ENCODE peak calls at places on chromosomes 5 and 9, in four cellular contexts. B is ovary, S is stomach, T is H1. N is an unnamed sample.
A peak's percentile ranks its signal among the peaks of the same experiment; 100 is the strongest.

GRCh38 chr9:80467632-80468031 is 895.9 kb downstream of the TLE4 start:
- DNase-seq in S (no peak), B (no peak), T (no peak), N (no peak)

GRCh38 chr5:98163796-98164493 is 609.5 kb upstream of the RGMB start:
- DNase-seq in B (no peak), T (no peak), S (no peak), N (no peak)

GRCh38 chr9:18207735-18208134 is 266.2 kb upstream of the ADAMTSL1 start:
- DNase-seq in B (no peak), T (no peak), S (no peak), N (no peak)

GRCh38 chr5:163177971-163178370 is 259.4 kb upstream of the CCNG1 start:
- DNase-seq in T (no peak), B (no peak), S (no peak), N (no peak)

GRCh38 chr9:118418887-118419620 is 714.9 kb downstream of the TLR4 start:
- DNase-seq in T (no peak), S (no peak), B (no peak), N (no peak)

GRCh38 chr5:68353624-68354023 is 138.1 kb downstream of the PIK3R1 start:
- DNase-seq in B (no peak), S (no peak), T (no peak), N (peak; percentile 26)

GRCh38 chr5:81825237-81825636 is 74.3 kb upstream of the SSBP2 start:
- DNase-seq in B (no peak), T (no peak), S (peak; percentile 37), N (no peak)

GRCh38 chr9:101235105-101235866 is 149.5 kb downstream of the BAAT start:
- DNase-seq in S (no peak), B (no peak), T (no peak), N (no peak)

GRCh38 chr5:117547192-117547591 is 972.6 kb upstream of the SEMA6A start:
- DNase-seq in S (no peak), T (no peak), B (no peak), N (no peak)

GRCh38 chr9:33934188-33934878 is 114.4 kb downstream of the UBAP2 start:
- DNase-seq in T (no peak), B (no peak), S (no peak), N (no peak)

GRCh38 chr5:81819556-81820314 is 68.8 kb upstream of the SSBP2 start:
- DNase-seq in B (no peak), S (no peak), T (no peak), N (no peak)

GRCh38 chr5:102856374-102856748 is 101.3 kb downstream of the PAM start:
- DNase-seq in S (no peak), T (no peak), B (no peak), N (no peak)

GRCh38 chr5:169686137-169686536 is 49.1 kb downstream of the DOCK2 start:
- DNase-seq in T (no peak), S (no peak), B (no peak), N (no peak)

GRCh38 chr9:110650991-110651411 is 17.6 kb upstream of the MUSK start:
- DNase-seq in S (no peak), B (no peak), T (no peak), N (no peak)

GRCh38 chr5:56900858-56901578 is 8.4 kb upstream of the SETD9 start:
- DNase-seq in B (no peak), S (no peak), T (peak; percentile 52), N (no peak)

GRCh38 chr5:11383506-11384095 is 520.6 kb downstream of the CTNND2 start:
- DNase-seq in T (no peak), S (no peak), B (no peak), N (no peak)

GRCh38 chr9:135135171-135135926 is 47.9 kb downstream of the OLFM1 start:
- DNase-seq in B (no peak), S (no peak), T (no peak), N (no peak)

GRCh38 chr5:142426129-142426641 is 101.4 kb upstream of the SPRY4 start:
- DNase-seq in T (no peak), S (peak; percentile 51), B (no peak), N (no peak)

GRCh38 chr9:121269888-121270254 is 1.9 kb downstream of the GSN start:
- DNase-seq in B (no peak), S (no peak), T (no peak), N (no peak)

GRCh38 chr5:138527170-138527569 is 15.9 kb downstream of the ETF1 start:
- DNase-seq in S (no peak), T (no peak), B (no peak), N (no peak)

GRCh38 chr5:156774273-156774672 is 75.8 kb upstream of the PPP1R2B start:
- DNase-seq in S (no peak), B (no peak), T (no peak), N (no peak)

GRCh38 chr5:148443998-148444397 is 60.2 kb downstream of the FBXO38 start:
- DNase-seq in S (peak; percentile 39), B (no peak), T (no peak), N (no peak)

GRCh38 chr5:126497506-126497905 is 74.3 kb downstream of the GRAMD2B start:
- DNase-seq in T (no peak), B (no peak), S (no peak), N (no peak)

DNA sequence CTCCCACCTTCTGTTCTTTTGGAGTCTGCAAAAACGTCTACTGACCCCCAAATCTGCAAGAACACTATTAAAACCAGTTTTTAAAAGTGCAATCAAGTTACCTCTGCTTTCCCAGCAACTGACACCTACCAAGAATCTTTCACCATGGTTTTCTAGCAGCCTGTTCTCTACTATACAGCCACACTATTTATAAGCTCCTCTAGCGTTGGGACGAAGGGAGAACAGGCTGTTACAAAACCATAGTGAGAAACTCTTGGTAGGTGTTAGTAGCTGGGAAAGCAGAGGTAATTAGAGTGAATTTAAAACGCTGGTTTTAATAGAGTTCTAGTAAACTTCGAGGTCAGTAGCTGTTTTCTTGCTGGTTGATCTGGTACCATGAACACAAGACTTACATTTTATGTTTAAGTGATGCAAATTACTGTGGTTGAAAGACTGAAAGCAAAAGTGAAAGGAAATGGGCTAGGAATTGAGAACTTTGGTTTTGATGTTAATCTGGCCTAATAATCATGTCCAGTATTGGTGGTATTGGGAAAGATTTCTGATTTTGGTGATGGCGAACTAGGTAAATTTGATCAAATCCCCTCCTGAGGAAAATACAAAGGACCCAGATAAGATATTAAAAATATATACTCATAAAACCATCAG is 5.3 kb downstream of the MROH2B start:
- DNase-seq in S (no peak), T (no peak), B (no peak), N (no peak)
- TF ChIP-seq POLR2A in S (no peak), T (no peak), B (no peak), N (no peak)

GRCh38 chr5:150641006-150641570 is 628 bp downstream of the SYNPO start:
- DNase-seq in T (no peak), B (peak; percentile 76), S (no peak), N (no peak)
- TF ChIP-seq EP300 in T (no peak), B (no peak), S (no peak), N (no peak)

DNA sequence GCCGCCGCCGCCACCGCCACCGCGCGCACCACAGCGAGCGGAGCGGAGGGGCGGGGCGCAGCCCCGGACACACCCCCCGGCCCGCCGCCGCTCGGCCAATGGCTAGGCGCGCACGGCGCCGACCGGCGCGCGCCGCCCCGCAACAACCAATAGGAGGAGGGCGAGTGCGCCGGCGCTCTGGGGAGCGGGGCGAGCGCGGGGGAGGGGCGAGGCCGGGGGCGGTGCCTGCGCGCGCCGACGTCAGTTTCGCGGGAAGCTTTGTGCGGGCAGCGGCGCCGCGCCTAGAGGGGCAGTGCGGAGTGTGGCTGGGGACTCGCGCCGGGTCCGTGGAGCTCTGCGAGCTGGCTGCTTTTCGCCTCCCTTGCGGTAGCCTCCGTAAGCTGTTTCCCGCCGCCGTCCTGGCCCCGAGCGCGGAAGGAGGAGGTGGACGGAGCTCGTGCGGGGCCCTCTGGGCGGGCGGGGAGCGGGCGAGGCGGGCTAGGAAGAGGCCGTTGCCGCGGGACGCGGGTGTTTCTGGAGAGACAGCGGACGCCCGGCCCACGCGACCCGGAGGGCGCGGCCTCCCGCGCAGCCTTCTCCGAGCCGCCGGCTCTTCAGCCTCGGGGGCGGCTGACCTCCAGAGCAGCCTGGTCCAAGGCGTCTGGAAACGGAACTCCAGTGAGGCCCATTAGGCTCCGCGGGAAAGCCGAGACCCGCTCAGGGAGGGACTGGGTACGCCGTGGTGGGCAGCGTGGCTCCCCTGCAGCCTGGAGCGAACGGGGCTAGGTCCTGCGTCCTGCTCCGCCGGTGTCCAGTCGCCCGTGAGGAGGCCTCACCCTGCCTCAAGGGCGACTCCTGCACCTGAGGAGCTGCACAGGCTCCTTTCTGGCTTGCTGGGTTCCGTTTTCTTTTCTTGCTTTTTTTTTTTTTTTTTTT is at the start of gene ZMYND19:
- DNase-seq in S (peak; percentile 92), T (peak; percentile 94), B (peak; percentile 93), N (peak; percentile 95)
- TF ChIP-seq POLR2A in S (no peak), T (no peak), B (no peak), N (no peak)

GRCh38 chr5:134758176-134758503 is 439 bp upstream of the DDX46 start:
- DNase-seq in S (no peak), T (no peak), B (no peak), N (no peak)

GRCh38 chr5:134763221-134763620 is 4.6 kb downstream of the DDX46 start:
- DNase-seq in B (no peak), T (no peak), S (no peak), N (no peak)

DNA sequence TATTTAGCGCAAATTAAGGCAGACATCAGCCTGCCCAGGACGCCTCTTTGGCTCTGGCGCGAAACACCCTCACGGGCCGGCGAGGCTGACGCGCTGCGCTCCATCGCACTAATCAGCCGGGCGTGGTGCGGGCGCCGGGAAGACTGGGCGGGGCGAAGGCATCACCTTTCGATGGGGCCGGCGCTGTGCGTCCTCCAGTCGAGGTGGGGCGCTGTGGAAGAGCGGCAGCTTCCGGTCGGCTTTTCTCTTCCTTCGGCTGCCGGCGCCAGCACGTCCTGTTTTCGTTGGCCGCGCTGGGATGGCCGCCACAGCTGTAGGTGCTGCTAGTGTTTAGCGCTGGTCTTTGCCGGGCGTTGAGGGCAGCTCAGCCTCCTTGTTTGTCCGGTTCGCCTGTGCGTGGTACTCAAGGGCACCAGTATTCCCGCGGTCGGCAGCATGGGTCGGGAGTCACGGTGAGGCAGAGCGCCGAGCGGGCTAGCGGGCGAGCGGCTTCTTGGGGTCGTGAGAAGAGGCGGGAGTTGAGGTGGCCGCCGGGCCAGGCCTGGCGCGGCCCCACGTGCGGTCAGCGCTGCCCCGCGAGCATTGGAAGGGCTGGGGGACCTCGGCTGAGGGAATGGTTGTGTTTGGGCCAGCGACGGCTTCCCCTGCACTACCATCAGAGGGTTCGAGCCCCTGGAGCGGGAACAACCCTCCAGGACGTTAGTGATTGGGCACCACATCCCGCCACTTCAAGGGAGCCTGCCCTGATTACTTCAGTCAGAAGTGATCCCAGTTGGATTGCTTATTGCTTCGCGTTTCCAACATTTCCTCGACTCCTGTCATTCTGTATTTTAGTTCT is at the start of gene DDX46:
- DNase-seq in B (peak; percentile 93), T (peak; percentile 97), S (peak; percentile 97), N (peak; percentile 97)
- TF ChIP-seq EP300 in B (no peak), T (no peak), S (no peak), N (no peak)

GRCh38 chr5:139560752-139561654 is at the start of gene UBE2D2:
- DNase-seq in S (peak; percentile 98), B (peak; percentile 98), T (peak; percentile 97), N (peak; percentile 99)
- TF ChIP-seq POLR2A in S (no peak), B (peak; percentile 57), T (peak; percentile 49), N (peak; percentile 67)

GRCh38 chr9:92293452-92294296 is at the start of gene IARS1:
- DNase-seq in B (peak; percentile 100), S (peak; percentile 99), T (peak; percentile 100), N (peak; percentile 100)
- TF ChIP-seq EP300 in B (no peak), S (no peak), T (no peak), N (no peak)